ENCODE peak calls at places on chromosomes 1 and 21, in eight cellular contexts. E, H, B, T, K, L, U and Y are unnamed samples.

GRCh38 chr1:217747156-217747769 is 116.1 kb downstream of the SPATA17 start:
- DNase-seq in L (peak), B (peak), E (no peak), U (no peak), K (peak), H (no peak), T (peak), Y (no peak)

GRCh38 chr1:157095551-157095950 is 4.1 kb downstream of the ETV3L start:
- DNase-seq in E (no peak), T (no peak), B (no peak), L (no peak), K (no peak), H (no peak), U (no peak), Y (no peak)

GRCh38 chr1:27525296-27526271 is 35.6 kb upstream of the WASF2 start:
- DNase-seq in L (no peak), K (no peak), T (peak), B (peak), E (peak), H (no peak), U (no peak), Y (peak)

GRCh38 chr1:7886346-7886745 is 33.5 kb upstream of the UTS2 start:
- DNase-seq in U (no peak), T (no peak), K (peak), H (no peak), E (no peak), L (peak), B (peak), Y (no peak)

GRCh38 chr1:220879090-220879508 is at the start of gene HLX:
- DNase-seq in B (peak), H (peak), L (no peak), K (peak), U (no peak), T (peak), E (peak), Y (peak)

GRCh38 chr1:172266528-172267174 is 153.8 kb upstream of the C1orf105 start:
- DNase-seq in E (no peak), H (no peak), B (no peak), T (no peak), U (no peak), K (peak), L (no peak), Y (no peak)

GRCh38 chr1:6447818-6448748 is 17.9 kb downstream of the TNFRSF25 start:
- DNase-seq in E (no peak), L (peak), U (peak), T (no peak), H (no peak), K (peak), B (no peak), Y (peak)

GRCh38 chr1:103901072-103901471 is 151.4 kb downstream of the AMY1C start:
- DNase-seq in L (no peak), E (no peak), U (no peak), T (no peak), B (no peak), K (no peak), H (no peak), Y (no peak)

GRCh38 chr1:35642472-35642955 is 1.2 kb upstream of the PSMB2 start:
- DNase-seq in T (no peak), K (no peak), E (no peak), H (no peak), L (no peak), B (no peak), U (no peak), Y (peak)

GRCh38 chr21:39518055-39518844 is 66.5 kb downstream of the SH3BGR start:
- DNase-seq in B (peak), U (peak), E (peak), K (peak), L (peak), H (no peak), T (peak), Y (peak)

GRCh38 chr1:174262747-174263241 is 103.5 kb downstream of the RABGAP1L start:
- DNase-seq in U (no peak), K (peak), L (peak), B (peak), E (no peak), T (peak), H (peak), Y (no peak)

GRCh38 chr1:154012129-154012528 is 21.6 kb downstream of the RPS27 start:
- DNase-seq in T (no peak), H (no peak), E (no peak), B (no peak), U (no peak), K (no peak), L (no peak), Y (no peak)

GRCh38 chr1:171802207-171802606 is 20.7 kb downstream of the METTL13 start:
- DNase-seq in H (no peak), K (no peak), B (peak), L (no peak), U (no peak), T (no peak), E (no peak), Y (no peak)

GRCh38 chr21:39189857-39190604 is 6.8 kb upstream of the PSMG1 start:
- DNase-seq in K (no peak), U (no peak), L (no peak), T (peak), H (no peak), E (no peak), B (no peak), Y (no peak)

GRCh38 chr1:174825127-174825526 is 174.6 kb upstream of the CACYBP start:
- DNase-seq in K (no peak), U (no peak), B (no peak), H (no peak), L (no peak), T (no peak), E (no peak), Y (no peak)

GRCh38 chr1:22915816-22916468 is 56.7 kb downstream of the LACTBL1 start:
- DNase-seq in L (no peak), B (no peak), H (no peak), U (no peak), T (no peak), K (no peak), E (no peak), Y (no peak)

GRCh38 chr1:219227731-219228419 is 54.2 kb downstream of the LYPLAL1 start:
- DNase-seq in T (no peak), K (no peak), E (no peak), L (no peak), H (no peak), B (no peak), U (no peak), Y (no peak)

GRCh38 chr21:36706951-36707762 is 8.2 kb downstream of the SIM2 start:
- DNase-seq in K (no peak), U (no peak), E (no peak), L (no peak), H (no peak), T (no peak), B (no peak), Y (peak)

GRCh38 chr1:8951246-8951645 is 5.6 kb downstream of the CA6 start:
- DNase-seq in E (no peak), B (peak), T (no peak), U (no peak), K (no peak), L (no peak), H (no peak), Y (peak)

GRCh38 chr1:61741682-61742619 is at the start of gene PATJ:
- DNase-seq in B (peak), E (peak), H (no peak), L (peak), K (peak), T (peak), U (peak), Y (peak)

GRCh38 chr21:42971897-42972275 is 2.5 kb upstream of the PKNOX1 start:
- DNase-seq in H (no peak), U (no peak), L (no peak), T (no peak), K (no peak), B (no peak), E (no peak), Y (peak)

GRCh38 chr1:55640708-55641473 is 425.7 kb upstream of the USP24 start:
- DNase-seq in E (peak), H (no peak), L (peak), U (no peak), B (peak), K (no peak), T (peak), Y (no peak)

GRCh38 chr1:15573477-15573876 is 11.4 kb downstream of the AGMAT start:
- DNase-seq in U (no peak), L (no peak), B (peak), H (no peak), T (no peak), K (no peak), E (no peak), Y (no peak)

GRCh38 chr1:30715216-30715615 is 8.2 kb downstream of the MATN1 start:
- DNase-seq in E (no peak), T (no peak), B (no peak), U (no peak), H (no peak), L (no peak), K (peak), Y (no peak)

GRCh38 chr1:14487671-14488070 is 110.8 kb upstream of the KAZN start:
- DNase-seq in L (no peak), T (no peak), H (peak), K (peak), B (no peak), U (no peak), E (no peak), Y (no peak)

GRCh38 chr21:14376854-14377253 is 6.1 kb downstream of the HSPA13 start:
- DNase-seq in K (peak), U (no peak), H (no peak), L (no peak), E (no peak), B (no peak), T (no peak), Y (no peak)

GRCh38 chr1:39142394-39143060 is 62.0 kb upstream of the MACF1 start:
- DNase-seq in H (no peak), U (no peak), E (no peak), T (no peak), B (peak), K (peak), L (peak), Y (peak)

GRCh38 chr1:228348708-228349467 is 57.7 kb downstream of the TRIM11 start:
- DNase-seq in K (no peak), H (no peak), E (no peak), U (no peak), T (no peak), L (no peak), B (no peak), Y (no peak)

GRCh38 chr1:94258873-94259331 is 21.5 kb upstream of the ARHGAP29 start:
- DNase-seq in B (no peak), L (no peak), U (no peak), H (peak), T (peak), E (no peak), K (peak), Y (no peak)

GRCh38 chr1:40736085-40736531 is 44.6 kb downstream of the NFYC start:
- DNase-seq in E (no peak), U (no peak), T (no peak), K (no peak), B (peak), L (no peak), H (peak), Y (peak)